ENCODE peak calls at places on chromosomes 7 and 10, in seven cellular contexts. One of them, this sample, is unnamed.

GRCh38 chr7:27210441-27211083 is 10.7 kb upstream of the HOXA13 start:
- DNase-seq in fibroblast of mammary gland: peak
- DNase-seq in PC-3: peak
- DNase-seq in A549: peak
- DNase-seq in body of pancreas: peak
- DNase-seq in psoas muscle: no peak
- DNase-seq in choroid plexus epithelial cell: peak
- DNase-seq in this sample: peak

GRCh38 chr7:132390705-132391104 is 185.6 kb downstream of the PLXNA4 start:
- DNase-seq in A549: peak
- DNase-seq in PC-3: peak
- DNase-seq in psoas muscle: no peak
- DNase-seq in body of pancreas: no peak
- DNase-seq in fibroblast of mammary gland: peak
- DNase-seq in choroid plexus epithelial cell: peak
- DNase-seq in this sample: peak

GRCh38 chr10:79431422-79431821 is 14.0 kb downstream of the ZCCHC24 start:
- DNase-seq in psoas muscle: no peak
- DNase-seq in choroid plexus epithelial cell: peak
- DNase-seq in body of pancreas: no peak
- DNase-seq in PC-3: no peak
- DNase-seq in fibroblast of mammary gland: peak
- DNase-seq in A549: no peak
- DNase-seq in this sample: peak

GRCh38 chr10:74096777-74097176 is 53.9 kb downstream of the AP3M1 start:
- DNase-seq in fibroblast of mammary gland: no peak
- DNase-seq in PC-3: no peak
- DNase-seq in A549: no peak
- DNase-seq in psoas muscle: no peak
- DNase-seq in body of pancreas: no peak
- DNase-seq in choroid plexus epithelial cell: no peak
- DNase-seq in this sample: no peak

GRCh38 chr10:93225938-93226337 is 152.2 kb downstream of the CYP26A1 start:
- DNase-seq in fibroblast of mammary gland: no peak
- DNase-seq in psoas muscle: no peak
- DNase-seq in PC-3: no peak
- DNase-seq in body of pancreas: no peak
- DNase-seq in choroid plexus epithelial cell: no peak
- DNase-seq in A549: no peak
- DNase-seq in this sample: no peak

GRCh38 chr7:127886248-127886647 is 145.0 kb downstream of the LRRC4 start:
- DNase-seq in body of pancreas: no peak
- DNase-seq in fibroblast of mammary gland: peak
- DNase-seq in A549: no peak
- DNase-seq in choroid plexus epithelial cell: no peak
- DNase-seq in PC-3: no peak
- DNase-seq in psoas muscle: no peak
- DNase-seq in this sample: peak

GRCh38 chr10:130423455-130424305 is 287.5 kb downstream of the GLRX3 start:
- DNase-seq in psoas muscle: no peak
- DNase-seq in PC-3: no peak
- DNase-seq in body of pancreas: no peak
- DNase-seq in choroid plexus epithelial cell: no peak
- DNase-seq in A549: no peak
- DNase-seq in fibroblast of mammary gland: no peak
- DNase-seq in this sample: no peak

GRCh38 chr10:119667562-119668328 is 16.6 kb downstream of the BAG3 start:
- DNase-seq in psoas muscle: peak
- DNase-seq in choroid plexus epithelial cell: peak
- DNase-seq in PC-3: peak
- DNase-seq in fibroblast of mammary gland: peak
- DNase-seq in body of pancreas: peak
- DNase-seq in A549: peak
- DNase-seq in this sample: peak

GRCh38 chr10:15742831-15743230 is 23.1 kb upstream of the ITGA8 start:
- DNase-seq in A549: no peak
- DNase-seq in psoas muscle: no peak
- DNase-seq in choroid plexus epithelial cell: no peak
- DNase-seq in body of pancreas: no peak
- DNase-seq in fibroblast of mammary gland: peak
- DNase-seq in PC-3: peak
- DNase-seq in this sample: no peak

GRCh38 chr7:98539865-98540264 is 77.2 kb upstream of the NPTX2 start:
- DNase-seq in psoas muscle: no peak
- DNase-seq in choroid plexus epithelial cell: no peak
- DNase-seq in body of pancreas: no peak
- DNase-seq in PC-3: no peak
- DNase-seq in fibroblast of mammary gland: no peak
- DNase-seq in A549: no peak
- DNase-seq in this sample: no peak

GRCh38 chr10:109762556-109762955 is 160.8 kb downstream of the XPNPEP1 start:
- DNase-seq in body of pancreas: no peak
- DNase-seq in choroid plexus epithelial cell: no peak
- DNase-seq in psoas muscle: no peak
- DNase-seq in PC-3: no peak
- DNase-seq in fibroblast of mammary gland: no peak
- DNase-seq in A549: no peak
- DNase-seq in this sample: no peak

GRCh38 chr10:71761105-71761511 is 12.2 kb downstream of the VSIR start:
- DNase-seq in psoas muscle: no peak
- DNase-seq in fibroblast of mammary gland: no peak
- DNase-seq in choroid plexus epithelial cell: no peak
- DNase-seq in A549: no peak
- DNase-seq in body of pancreas: no peak
- DNase-seq in PC-3: peak
- DNase-seq in this sample: no peak

GRCh38 chr10:71765176-71765906 is 8.0 kb downstream of the VSIR start:
- DNase-seq in A549: no peak
- DNase-seq in choroid plexus epithelial cell: peak
- DNase-seq in body of pancreas: no peak
- DNase-seq in fibroblast of mammary gland: peak
- DNase-seq in PC-3: peak
- DNase-seq in psoas muscle: no peak
- DNase-seq in this sample: peak

GRCh38 chr10:71762324-71762723 is 11.0 kb downstream of the VSIR start:
- DNase-seq in A549: no peak
- DNase-seq in choroid plexus epithelial cell: no peak
- DNase-seq in PC-3: no peak
- DNase-seq in psoas muscle: no peak
- DNase-seq in fibroblast of mammary gland: no peak
- DNase-seq in body of pancreas: no peak
- DNase-seq in this sample: no peak

GRCh38 chr10:71763352-71764127 is 9.8 kb downstream of the VSIR start:
- DNase-seq in choroid plexus epithelial cell: no peak
- DNase-seq in fibroblast of mammary gland: peak
- DNase-seq in body of pancreas: no peak
- DNase-seq in psoas muscle: no peak
- DNase-seq in A549: no peak
- DNase-seq in PC-3: no peak
- DNase-seq in this sample: peak

DNA sequence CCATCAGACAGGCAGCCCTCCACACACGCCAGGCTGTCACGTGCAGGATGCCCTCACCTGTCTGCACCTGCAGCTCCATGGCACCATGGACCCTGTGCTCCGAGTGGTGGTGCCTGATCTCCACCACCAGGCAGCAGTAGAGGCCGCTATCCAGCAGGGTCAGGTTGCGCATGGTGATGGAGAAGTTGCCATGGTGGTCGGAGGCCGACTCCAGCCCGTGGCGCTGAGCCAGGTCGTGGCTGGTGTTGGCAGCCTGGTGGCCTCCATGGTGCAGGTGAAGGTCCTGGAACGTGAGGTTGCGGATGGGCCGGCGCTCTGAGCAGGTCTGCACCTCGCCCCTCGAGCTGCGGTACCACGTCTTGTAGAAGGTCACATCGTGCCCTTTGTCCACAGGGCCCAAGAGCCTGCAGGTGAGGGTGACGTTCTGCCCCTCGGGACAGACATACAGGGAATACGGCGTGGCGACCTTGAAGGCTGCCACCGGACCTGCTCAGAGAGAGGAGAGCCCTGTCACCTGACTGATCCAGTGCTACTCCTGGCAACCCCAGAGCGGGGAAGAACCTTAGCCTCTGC is 11.7 kb downstream of the VSIR start:
- DNase-seq in A549: no peak
- DNase-seq in fibroblast of mammary gland: no peak
- DNase-seq in psoas muscle: no peak
- DNase-seq in PC-3: no peak
- DNase-seq in choroid plexus epithelial cell: no peak
- DNase-seq in body of pancreas: no peak
- DNase-seq in this sample: no peak
- TF ChIP-seq CTCF in A549: no peak
- TF ChIP-seq CTCF in fibroblast of mammary gland: no peak
- TF ChIP-seq CTCF in psoas muscle: no peak
- TF ChIP-seq CTCF in PC-3: no peak
- TF ChIP-seq CTCF in choroid plexus epithelial cell: peak
- TF ChIP-seq CTCF in body of pancreas: no peak
- TF ChIP-seq CTCF in this sample: peak

DNA sequence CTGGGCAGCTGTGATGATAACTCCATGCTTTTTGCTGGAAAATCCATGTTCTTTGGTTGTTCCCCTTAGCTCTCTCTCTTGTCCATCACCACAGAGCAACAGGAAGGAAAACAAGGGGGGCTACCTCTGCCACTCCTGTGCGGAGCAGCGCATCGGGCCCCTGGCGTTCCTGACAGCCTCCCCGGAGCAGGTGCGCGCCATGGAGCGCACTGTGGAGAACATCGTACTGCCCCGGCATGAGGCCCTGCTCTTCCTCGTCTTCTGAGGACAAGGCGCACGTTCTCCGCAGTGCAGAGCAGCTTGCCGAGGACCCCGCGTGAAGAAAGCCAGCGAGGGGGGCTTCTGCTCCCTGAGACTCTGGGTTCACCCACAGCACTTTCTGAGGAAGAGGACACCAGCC is 40.3 kb downstream of the IL15RA start:
- DNase-seq in body of pancreas: no peak
- DNase-seq in A549: no peak
- DNase-seq in choroid plexus epithelial cell: no peak
- DNase-seq in PC-3: no peak
- DNase-seq in fibroblast of mammary gland: no peak
- DNase-seq in psoas muscle: no peak
- DNase-seq in this sample: no peak
- H3K4me3 ChIP-seq in body of pancreas: no peak
- H3K4me3 ChIP-seq in A549: no peak
- H3K4me3 ChIP-seq in choroid plexus epithelial cell: no peak
- H3K4me3 ChIP-seq in PC-3: no peak
- H3K4me3 ChIP-seq in fibroblast of mammary gland: no peak
- H3K4me3 ChIP-seq in psoas muscle: no peak
- H3K4me3 ChIP-seq in this sample: no peak

GRCh38 chr10:70442332-70442988 is 979 bp upstream of the NODAL start:
- DNase-seq in fibroblast of mammary gland: no peak
- DNase-seq in choroid plexus epithelial cell: no peak
- DNase-seq in A549: no peak
- DNase-seq in psoas muscle: no peak
- DNase-seq in body of pancreas: no peak
- DNase-seq in PC-3: no peak
- DNase-seq in this sample: no peak

GRCh38 chr10:70441877-70442205 is 360 bp upstream of the NODAL start:
- DNase-seq in body of pancreas: no peak
- DNase-seq in psoas muscle: no peak
- DNase-seq in PC-3: no peak
- DNase-seq in A549: no peak
- DNase-seq in fibroblast of mammary gland: no peak
- DNase-seq in choroid plexus epithelial cell: no peak
- DNase-seq in this sample: no peak

GRCh38 chr10:70440296-70441160 is 953 bp downstream of the NODAL start:
- DNase-seq in A549: no peak
- DNase-seq in psoas muscle: no peak
- DNase-seq in choroid plexus epithelial cell: no peak
- DNase-seq in PC-3: no peak
- DNase-seq in body of pancreas: no peak
- DNase-seq in fibroblast of mammary gland: no peak
- DNase-seq in this sample: no peak

GRCh38 chr10:70444613-70445222 is 3.2 kb upstream of the NODAL start:
- DNase-seq in body of pancreas: no peak
- DNase-seq in A549: no peak
- DNase-seq in fibroblast of mammary gland: no peak
- DNase-seq in PC-3: no peak
- DNase-seq in choroid plexus epithelial cell: no peak
- DNase-seq in psoas muscle: no peak
- DNase-seq in this sample: no peak

GRCh38 chr10:70441161-70441876 is at the start of gene NODAL:
- DNase-seq in fibroblast of mammary gland: no peak
- DNase-seq in psoas muscle: no peak
- DNase-seq in choroid plexus epithelial cell: no peak
- DNase-seq in A549: no peak
- DNase-seq in PC-3: no peak
- DNase-seq in body of pancreas: no peak
- DNase-seq in this sample: no peak
- TF ChIP-seq CTCF in fibroblast of mammary gland: no peak
- TF ChIP-seq CTCF in psoas muscle: no peak
- TF ChIP-seq CTCF in choroid plexus epithelial cell: no peak
- TF ChIP-seq CTCF in A549: no peak
- TF ChIP-seq CTCF in PC-3: no peak
- TF ChIP-seq CTCF in body of pancreas: no peak
- TF ChIP-seq CTCF in this sample: no peak

GRCh38 chr7:2826806-2827205 is 17.3 kb downstream of the GNA12 start:
- DNase-seq in fibroblast of mammary gland: peak
- DNase-seq in choroid plexus epithelial cell: no peak
- DNase-seq in psoas muscle: no peak
- DNase-seq in body of pancreas: no peak
- DNase-seq in PC-3: no peak
- DNase-seq in A549: no peak
- DNase-seq in this sample: no peak

GRCh38 chr7:2825595-2826227 is 18.4 kb downstream of the GNA12 start:
- DNase-seq in choroid plexus epithelial cell: no peak
- DNase-seq in PC-3: no peak
- DNase-seq in A549: no peak
- DNase-seq in fibroblast of mammary gland: no peak
- DNase-seq in psoas muscle: no peak
- DNase-seq in body of pancreas: no peak
- DNase-seq in this sample: no peak

GRCh38 chr7:2824026-2824677 is 20.0 kb downstream of the GNA12 start:
- DNase-seq in body of pancreas: no peak
- DNase-seq in psoas muscle: no peak
- DNase-seq in PC-3: no peak
- DNase-seq in fibroblast of mammary gland: no peak
- DNase-seq in choroid plexus epithelial cell: no peak
- DNase-seq in A549: no peak
- DNase-seq in this sample: no peak

GRCh38 chr7:2823124-2823523 is 21.0 kb downstream of the GNA12 start:
- DNase-seq in fibroblast of mammary gland: no peak
- DNase-seq in choroid plexus epithelial cell: no peak
- DNase-seq in psoas muscle: no peak
- DNase-seq in PC-3: no peak
- DNase-seq in body of pancreas: no peak
- DNase-seq in A549: no peak
- DNase-seq in this sample: peak

GRCh38 chr7:2824678-2825461 is 19.2 kb downstream of the GNA12 start:
- DNase-seq in A549: no peak
- DNase-seq in PC-3: no peak
- DNase-seq in psoas muscle: no peak
- DNase-seq in fibroblast of mammary gland: peak
- DNase-seq in choroid plexus epithelial cell: peak
- DNase-seq in body of pancreas: no peak
- DNase-seq in this sample: no peak
- H3K4me3 ChIP-seq in A549: no peak
- H3K4me3 ChIP-seq in PC-3: no peak
- H3K4me3 ChIP-seq in psoas muscle: no peak
- H3K4me3 ChIP-seq in fibroblast of mammary gland: no peak
- H3K4me3 ChIP-seq in choroid plexus epithelial cell: no peak
- H3K4me3 ChIP-seq in body of pancreas: no peak
- H3K4me3 ChIP-seq in this sample: no peak

This sample was measured in fibroblast of the aortic adventitia.